ENCODE peak calls at places on chromosome 2, in ten cellular contexts. N is endothelial cell of umbilical vein, Q is K562, B is lower leg skin, S is esophagus squamous epithelium, F is NB4, C is HCT116, X is Peyer's patch, L is HepG2, H is heart left ventricle. E is an unnamed sample.

GRCh38 chr2:69616755-69617154 is 26.8 kb downstream of the AAK1 start:
- DNase-seq in N (peak), Q (no peak), B (no peak), S (no peak), F (peak), C (peak), X (no peak), L (no peak), H (no peak), E (peak)

GRCh38 chr2:10931710-10932255 is 20.0 kb downstream of the KCNF1 start:
- DNase-seq in N (peak), Q (no peak), B (no peak), S (no peak), F (no peak), C (no peak), X (no peak), L (no peak), H (no peak), E (no peak)

GRCh38 chr2:232200195-232200594 is 178.4 kb upstream of the ALPP start:
- DNase-seq in N (no peak), Q (no peak), B (no peak), S (no peak), F (no peak), C (no peak), X (no peak), L (no peak), H (no peak), E (no peak)

GRCh38 chr2:112876971-112877361 is 34.0 kb upstream of the IL37 start:
- DNase-seq in N (no peak), Q (no peak), B (no peak), S (no peak), F (no peak), C (no peak), X (no peak), L (no peak), H (no peak), E (no peak)

GRCh38 chr2:119240311-119241204 is 16.9 kb downstream of the STEAP3 start:
- DNase-seq in N (no peak), Q (peak), B (no peak), S (no peak), F (no peak), C (peak), X (no peak), L (peak), H (peak), E (no peak)

GRCh38 chr2:171134624-171135230 is 26.0 kb downstream of the TLK1 start:
- DNase-seq in N (no peak), Q (no peak), B (no peak), S (no peak), F (no peak), C (no peak), X (no peak), L (no peak), H (no peak), E (no peak)

GRCh38 chr2:180413331-180413730 is 406.2 kb upstream of the CWC22 start:
- DNase-seq in N (no peak), Q (no peak), B (no peak), S (no peak), F (no peak), C (no peak), X (no peak), L (no peak), H (no peak), E (no peak)

GRCh38 chr2:95343429-95344207 is 46.5 kb downstream of the KCNIP3 start:
- DNase-seq in N (no peak), Q (no peak), B (no peak), S (no peak), F (no peak), C (no peak), X (peak), L (no peak), H (no peak), E (no peak)

GRCh38 chr2:39281391-39281790 is 37.6 kb upstream of the CDKL4 start:
- DNase-seq in N (no peak), Q (no peak), B (no peak), S (no peak), F (no peak), C (no peak), X (no peak), L (no peak), H (no peak), E (no peak)

GRCh38 chr2:156332452-156333273 is at the start of gene NR4A2:
- DNase-seq in N (peak), Q (peak), B (peak), S (peak), F (peak), C (peak), X (peak), L (peak), H (peak), E (no peak)
- TF ChIP-seq POLR2A in N (peak), Q (peak), B (no peak), S (peak), F (peak), C (peak), X (peak), L (no peak), H (peak), E (peak)

DNA sequence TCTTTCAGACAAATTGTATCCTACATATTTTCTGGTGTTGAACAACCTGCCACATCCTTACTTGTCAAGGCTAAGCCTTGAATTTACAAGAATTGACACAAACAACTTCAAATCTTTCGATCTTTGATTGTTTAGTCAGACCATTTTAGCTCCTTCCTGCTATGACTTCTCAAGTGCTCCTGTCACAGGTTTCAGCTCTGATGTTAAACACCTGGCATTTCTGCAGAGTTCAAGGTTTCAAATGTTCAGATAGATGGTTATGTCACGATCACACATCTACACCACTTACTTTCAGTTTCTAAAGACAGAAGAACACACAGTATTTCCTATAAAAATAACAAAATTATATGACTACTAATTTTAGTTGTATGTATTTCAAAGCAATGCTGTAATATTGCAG is 84.0 kb downstream of the RND3 start:
- DNase-seq in N (peak), Q (no peak), B (no peak), S (no peak), F (no peak), C (no peak), X (no peak), L (no peak), H (no peak), E (no peak)
- H3K4me3 ChIP-seq in N (peak), Q (no peak), B (no peak), S (peak), F (peak), C (no peak), X (no peak), L (no peak), H (peak), E (peak)

DNA sequence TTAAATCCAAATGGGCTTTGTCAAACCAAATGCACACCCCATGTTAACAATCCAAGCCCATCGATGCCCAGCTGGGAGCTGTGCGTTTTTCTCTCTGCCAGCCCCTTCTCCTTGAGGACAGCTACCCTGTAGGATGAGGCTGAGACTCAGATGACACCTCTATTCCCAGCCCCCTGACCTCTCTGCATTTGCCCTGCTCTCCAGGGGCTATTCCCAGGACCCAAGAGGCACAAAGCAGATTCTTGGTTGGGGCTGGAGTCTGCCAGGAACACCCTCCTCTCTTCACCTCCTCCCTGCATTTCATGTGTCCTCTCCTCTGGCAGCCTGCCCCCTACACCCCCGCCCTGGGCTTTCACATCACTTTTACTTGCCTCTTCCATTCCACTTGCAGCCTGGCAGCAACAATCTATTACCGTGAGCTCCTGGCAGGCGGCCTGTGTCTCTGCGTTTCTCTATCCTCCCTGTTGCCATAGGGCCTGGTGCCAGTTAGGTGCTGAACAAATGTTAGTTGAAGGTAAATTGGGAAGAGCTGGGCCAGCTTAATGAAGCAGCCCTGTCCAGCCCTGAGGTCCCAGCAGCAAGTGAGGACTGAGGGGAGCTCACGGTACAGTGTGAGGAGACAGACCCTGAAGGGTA is 51.8 kb downstream of the ADD2 start:
- DNase-seq in N (no peak), Q (no peak), B (no peak), S (no peak), F (no peak), C (no peak), X (no peak), L (no peak), H (no peak), E (peak)
- TF ChIP-seq POLR2A in N (no peak), Q (no peak), B (no peak), S (no peak), F (no peak), C (no peak), X (no peak), L (no peak), H (no peak), E (no peak)

DNA sequence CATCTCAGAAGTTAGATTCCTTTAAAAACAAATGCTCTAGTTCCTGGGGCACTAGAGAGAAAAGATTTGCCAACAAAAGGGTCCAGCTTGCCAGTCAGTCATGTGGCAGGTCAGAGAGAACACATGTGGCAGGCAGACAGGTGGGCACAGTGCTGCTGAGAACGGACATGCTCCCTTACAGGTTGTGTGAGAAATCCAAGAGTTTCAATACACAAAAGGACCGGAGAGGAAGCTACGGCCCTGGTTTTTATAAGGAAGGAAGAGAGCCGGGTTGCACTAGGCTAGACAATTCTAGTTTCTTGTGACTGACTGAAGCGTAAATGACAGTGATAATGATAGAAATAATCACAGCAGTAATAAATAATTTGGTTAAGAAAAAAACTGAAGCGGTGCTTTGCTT is 18.3 kb downstream of the CDC42EP3 start:
- DNase-seq in N (peak), Q (no peak), B (no peak), S (no peak), F (no peak), C (no peak), X (no peak), L (no peak), H (no peak), E (no peak)
- H3K4me3 ChIP-seq in N (no peak), Q (no peak), B (no peak), S (no peak), F (no peak), C (no peak), X (no peak), L (no peak), H (peak), E (no peak)

GRCh38 chr2:190408538-190409271 is 550 bp downstream of the MFSD6 start:
- DNase-seq in N (peak), Q (peak), B (peak), S (no peak), F (peak), C (peak), X (peak), L (no peak), H (peak), E (no peak)
- TF ChIP-seq POLR2A in N (no peak), Q (no peak), B (no peak), S (no peak), F (no peak), C (no peak), X (peak), L (no peak), H (peak), E (no peak)